ENCODE peak calls at places on chromosomes 4 and X, in four cellular contexts. E, H, J and T are unnamed samples.

GRCh38 chr4:80215449-80216052 is 18.2 kb downstream of the PRDM8 start:
- DNase-seq in E (no peak), H (no peak), J (no peak), T (peak; percentile 60)

GRCh38 chrX:106631615-106632014 is 19.8 kb downstream of the RADX start:
- DNase-seq in E (no peak), H (no peak), J (no peak), T (no peak)

GRCh38 chrX:150366951-150367545 is 3.9 kb downstream of the MAMLD1 start:
- DNase-seq in E (no peak), H (peak; percentile 54), J (no peak), T (no peak)

GRCh38 chr4:104735174-104735573 is 240.5 kb upstream of the CXXC4 start:
- DNase-seq in E (no peak), H (no peak), J (no peak), T (no peak)

GRCh38 chrX:50941638-50942037 is 31.1 kb downstream of the BMP15 start:
- DNase-seq in E (no peak), H (no peak), J (peak; percentile 24), T (no peak)

GRCh38 chr4:119536572-119537528 is 91.8 kb downstream of the PDE5A start:
- DNase-seq in E (no peak), H (peak; percentile 35), J (no peak), T (peak; percentile 56)

GRCh38 chr4:10066704-10067651 is 45.7 kb upstream of the SLC2A9 start:
- DNase-seq in E (no peak), H (no peak), J (no peak), T (no peak)

GRCh38 chrX:138708268-138708667 is 3.2 kb downstream of the FGF13 start:
- DNase-seq in E (no peak), H (no peak), J (no peak), T (no peak)

GRCh38 chrX:13069771-13070410 is 25.5 kb upstream of the FAM9C start:
- DNase-seq in E (no peak), H (no peak), J (no peak), T (peak; percentile 14)

GRCh38 chrX:72130156-72130761 is 1.5 kb downstream of the RTL5 start:
- DNase-seq in E (no peak), H (no peak), J (no peak), T (no peak)

GRCh38 chrX:72128183-72128834 is 3.4 kb downstream of the RTL5 start:
- DNase-seq in E (no peak), H (no peak), J (no peak), T (no peak)

GRCh38 chrX:72129661-72130060 is 2.1 kb downstream of the RTL5 start:
- DNase-seq in E (no peak), H (no peak), J (no peak), T (no peak)

GRCh38 chrX:72127332-72127731 is 4.4 kb downstream of the RTL5 start:
- DNase-seq in E (no peak), H (no peak), J (no peak), T (no peak)

GRCh38 chrX:72128881-72129280 is 2.8 kb downstream of the RTL5 start:
- DNase-seq in E (no peak), H (no peak), J (peak; percentile 47), T (no peak)
- TF ChIP-seq CTCF in E (peak; percentile 21), H (no peak), J (peak; percentile 53), T (peak; percentile 17)

GRCh38 chr4:37001688-37002436 is 242.7 kb upstream of the NWD2 start:
- DNase-seq in E (no peak), H (no peak), J (no peak), T (no peak)

GRCh38 chr4:36997727-36998126 is 246.8 kb upstream of the NWD2 start:
- DNase-seq in E (peak; percentile 22), H (no peak), J (no peak), T (no peak)

GRCh38 chr4:37000281-37000680 is 244.3 kb upstream of the NWD2 start:
- DNase-seq in E (no peak), H (no peak), J (no peak), T (no peak)

GRCh38 chr4:37008199-37008598 is 236.3 kb upstream of the NWD2 start:
- DNase-seq in E (no peak), H (no peak), J (no peak), T (peak; percentile 84)

DNA sequence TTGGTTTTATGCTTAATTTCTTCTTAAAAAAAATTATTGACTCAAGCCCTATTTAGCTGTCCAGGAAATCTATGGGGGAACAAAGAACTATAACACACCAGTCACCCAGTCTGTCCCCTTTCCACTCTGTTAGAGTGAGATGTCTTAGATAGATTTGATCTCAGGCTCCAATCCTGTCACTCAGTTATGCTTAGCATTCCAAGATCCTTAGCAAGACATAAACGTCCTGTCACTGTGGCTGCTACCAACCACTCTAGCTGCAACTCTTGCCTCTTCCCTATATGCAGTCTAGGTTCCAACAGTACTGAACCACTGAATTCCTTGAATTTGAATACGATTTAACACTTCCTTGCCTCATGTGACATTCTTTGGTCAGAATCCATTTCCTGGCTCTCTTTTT is 241.9 kb upstream of the NWD2 start:
- DNase-seq in E (no peak), H (no peak), J (no peak), T (no peak)
- H3K4me3 ChIP-seq in E (no peak overlapping the region), H (no peak overlapping the region), J (no peak overlapping the region), T (no peak overlapping the region)

GRCh38 chr4:27412617-27413016 is 552.0 kb downstream of the STIM2 start:
- DNase-seq in E (no peak), H (no peak), J (no peak), T (peak; percentile 29)
- H3K27me3 ChIP-seq in E (no peaks in the 10 kb centered on the region), H (no peaks in the 10 kb centered on the region), J (no peaks in the 10 kb centered on the region), T (no peaks in the 10 kb centered on the region)

GRCh38 chr4:93791570-93792195 is 36.9 kb upstream of the ATOH1 start:
- DNase-seq in E (peak; percentile 2), H (peak; percentile 26), J (peak; percentile 58), T (peak; percentile 44)

GRCh38 chr4:93786149-93786548 is 42.4 kb upstream of the ATOH1 start:
- DNase-seq in E (no peak), H (no peak), J (no peak), T (no peak)

DNA sequence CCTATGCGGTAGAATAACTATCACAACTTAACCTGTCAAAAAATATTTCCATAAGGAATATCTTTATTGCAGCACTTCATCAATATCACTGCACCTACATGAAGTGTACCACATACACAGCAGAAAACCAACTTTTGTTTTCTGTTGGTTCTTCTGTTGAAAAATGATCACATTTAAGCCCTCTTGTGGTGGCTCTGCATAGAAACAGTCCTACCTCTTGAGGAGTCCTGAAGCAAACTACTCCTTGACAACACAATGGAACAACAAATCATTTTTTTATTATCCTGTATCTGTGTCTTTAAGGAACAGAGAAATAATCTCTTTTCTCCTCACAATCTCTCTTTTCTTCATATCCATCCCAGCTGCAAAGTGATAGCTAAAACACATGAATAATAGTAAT is 39.8 kb upstream of the ATOH1 start:
- DNase-seq in E (no peak), H (peak; percentile 12), J (peak; percentile 14), T (peak; percentile 40)
- TF ChIP-seq CTCF in E (peak; percentile 55), H (peak; percentile 59), J (peak; percentile 68), T (peak; percentile 47)